ENCODE peak calls at places on chromosomes 13 and 19, in ten cellular contexts. B, M, W, Q, H, F, Y, D, A and N are unnamed samples.

GRCh38 chr19:4052114-4052992 is 14.3 kb downstream of the ZBTB7A start:
- DNase-seq in B (no peak), M (no peak), W (peak), Q (peak), H (no peak), F (peak), Y (no peak), D (no peak), A (no peak), N (no peak)

GRCh38 chr19:491146-491741 is 5.0 kb upstream of the MADCAM1 start:
- DNase-seq in B (no peak), M (no peak), W (no peak), Q (no peak), H (no peak), F (no peak), Y (peak), D (no peak), A (no peak), N (no peak)

GRCh38 chr19:10173527-10173926 is 21.2 kb downstream of the DNMT1 start:
- DNase-seq in B (no peak), M (no peak), W (no peak), Q (no peak), H (no peak), F (peak), Y (peak), D (no peak), A (no peak), N (no peak)

GRCh38 chr13:36796052-36796451 is 23.0 kb upstream of the RFXAP start:
- DNase-seq in B (no peak), M (no peak), W (no peak), Q (no peak), H (no peak), F (no peak), Y (no peak), D (no peak), A (no peak), N (no peak)

GRCh38 chr19:14550201-14550754 is 20.9 kb downstream of the TECR start:
- DNase-seq in B (no peak), M (no peak), W (peak), Q (no peak), H (no peak), F (no peak), Y (peak), D (no peak), A (no peak), N (no peak)

GRCh38 chr13:41941174-41941573 is 19.7 kb downstream of the VWA8 start:
- DNase-seq in B (no peak), M (no peak), W (no peak), Q (no peak), H (no peak), F (peak), Y (no peak), D (no peak), A (no peak), N (no peak)

GRCh38 chr13:98829541-98829940 is 77.1 kb upstream of the SLC15A1 start:
- DNase-seq in B (no peak), M (no peak), W (no peak), Q (no peak), H (no peak), F (no peak), Y (no peak), D (no peak), A (no peak), N (no peak)

GRCh38 chr19:13978306-13978705 is 26.0 kb downstream of the DCAF15 start:
- DNase-seq in B (no peak), M (no peak), W (peak), Q (peak), H (no peak), F (no peak), Y (peak), D (no peak), A (no peak), N (peak)

GRCh38 chr13:78323848-78324247 is 279.5 kb downstream of the POU4F1 start:
- DNase-seq in B (no peak), M (no peak), W (no peak), Q (no peak), H (no peak), F (peak), Y (no peak), D (no peak), A (no peak), N (no peak)

GRCh38 chr13:25881946-25882574 is 169.8 kb downstream of the SHISA2 start:
- DNase-seq in B (no peak), M (no peak), W (no peak), Q (no peak), H (no peak), F (no peak), Y (peak), D (no peak), A (no peak), N (no peak)

GRCh38 chr19:39137131-39137530 is 11.5 kb downstream of the PAK4 start:
- DNase-seq in B (no peak), M (no peak), W (no peak), Q (no peak), H (no peak), F (no peak), Y (no peak), D (no peak), A (no peak), N (no peak)

GRCh38 chr13:52109096-52109495 is 19.8 kb downstream of the NEK5 start:
- DNase-seq in B (no peak), M (no peak), W (no peak), Q (no peak), H (no peak), F (no peak), Y (no peak), D (no peak), A (no peak), N (no peak)

GRCh38 chr13:27556109-27556508 is 64.2 kb downstream of the LNX2 start:
- DNase-seq in B (no peak), M (no peak), W (no peak), Q (no peak), H (no peak), F (peak), Y (no peak), D (no peak), A (no peak), N (no peak)

GRCh38 chr19:49019242-49019932 is 2.5 kb upstream of the LHB start:
- DNase-seq in B (peak), M (no peak), W (peak), Q (peak), H (no peak), F (peak), Y (peak), D (peak), A (peak), N (peak)

GRCh38 chr13:53784331-53784730 is 755.7 kb downstream of the OLFM4 start:
- DNase-seq in B (no peak), M (no peak), W (no peak), Q (no peak), H (no peak), F (no peak), Y (no peak), D (no peak), A (no peak), N (no peak)

GRCh38 chr19:30064776-30065494 is 122.9 kb downstream of the URI1 start:
- DNase-seq in B (no peak), M (no peak), W (no peak), Q (no peak), H (no peak), F (no peak), Y (no peak), D (no peak), A (no peak), N (no peak)